ENCODE peak calls at places on chromosomes 7 and 10, in ten cellular contexts. S is lower leg skin, K is H54, F is IMR-90, V is GM12891, N is A549, Z is heart left ventricle, Y is esophagus squamous epithelium, H is uterus, Q is gastrocnemius medialis. M is an unnamed sample.
A peak's percentile ranks its signal among the peaks of the same experiment; 100 is the strongest.

GRCh38 chr7:127819975-127820778 is 168.2 kb downstream of the SND1 start:
- DNase-seq in S (no peak), K (peak; percentile 12), F (peak; percentile 70), V (no peak), N (no peak), Z (no peak), Y (no peak), H (no peak), Q (no peak), M (no peak)

GRCh38 chr7:136086712-136087111 is 109.6 kb upstream of the MTPN start:
- DNase-seq in S (no peak), K (peak; percentile 68), F (peak; percentile 85), V (no peak), N (peak; percentile 76), Z (peak; percentile 65), Y (no peak), H (peak; percentile 65), Q (peak; percentile 35), M (no peak)

GRCh38 chr7:111329367-111330234 is 232.7 kb downstream of the IMMP2L start:
- DNase-seq in S (no peak), K (no peak), F (peak; percentile 33), V (no peak), N (peak; percentile 12), Z (no peak), Y (no peak), H (no peak), Q (no peak), M (no peak)

GRCh38 chr7:54541941-54542618 is at the start of gene VSTM2A:
- DNase-seq in S (no peak), K (no peak), F (no peak), V (no peak), N (no peak), Z (no peak), Y (no peak), H (no peak), Q (no peak), M (no peak)

GRCh38 chr7:123916240-123916724 is 8.8 kb upstream of the SPAM1 start:
- DNase-seq in S (no peak), K (no peak), F (peak; percentile 0), V (no peak), N (peak; percentile 23), Z (no peak), Y (no peak), H (no peak), Q (no peak), M (no peak)

GRCh38 chr7:3242398-3242972 is 58.6 kb upstream of the SDK1 start:
- DNase-seq in S (no peak), K (no peak), F (no peak), V (no peak), N (no peak), Z (no peak), Y (no peak), H (no peak), Q (no peak), M (no peak)

GRCh38 chr7:74525881-74526280 is 72.2 kb downstream of the GTF2IRD1 start:
- DNase-seq in S (no peak), K (no peak), F (no peak), V (no peak), N (no peak), Z (no peak), Y (no peak), H (no peak), Q (no peak), M (no peak)

GRCh38 chr10:69124558-69125121 is 662 bp downstream of the VPS26A start:
- DNase-seq in S (peak; percentile 88), K (peak; percentile 45), F (peak; percentile 64), V (peak; percentile 12), N (peak; percentile 51), Z (peak; percentile 63), Y (no peak), H (peak; percentile 26), Q (no peak), M (peak; percentile 18)

GRCh38 chr7:127189074-127189473 is 63.7 kb downstream of the GRM8 start:
- DNase-seq in S (no peak), K (no peak), F (no peak), V (no peak), N (no peak), Z (no peak), Y (no peak), H (no peak), Q (no peak), M (no peak)

GRCh38 chr10:103820101-103821062 is 35.0 kb downstream of the SH3PXD2A start:
- DNase-seq in S (peak; percentile 93), K (no peak), F (peak; percentile 60), V (no peak), N (no peak), Z (peak; percentile 85), Y (no peak), H (peak; percentile 85), Q (peak; percentile 18), M (no peak)

DNA sequence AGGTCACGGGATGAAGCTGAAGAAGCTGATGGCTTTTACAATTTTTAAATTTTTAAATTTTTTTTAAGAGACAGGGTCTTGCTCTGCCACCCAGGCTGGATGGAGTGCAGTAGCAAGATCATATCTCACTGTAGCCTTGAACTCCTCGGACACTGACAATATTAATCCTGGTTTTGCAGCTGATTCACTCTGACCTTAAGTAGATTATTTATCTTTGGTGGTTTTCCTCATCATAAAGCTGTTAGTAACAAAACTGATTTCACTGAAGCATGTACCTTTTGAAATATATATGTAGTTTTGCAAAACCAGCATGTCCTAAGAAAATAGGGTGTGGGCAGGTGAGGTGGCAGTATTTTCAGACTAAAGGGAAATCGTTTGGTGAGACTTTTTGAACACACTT is 56.0 kb downstream of the DYNC2I1 start:
- DNase-seq in S (no peak), K (no peak), F (peak; percentile 27), V (no peak), N (no peak), Z (no peak), Y (no peak), H (no peak), Q (no peak), M (no peak)
- TF ChIP-seq POLR2A in S (no peak), K (no peak), F (no peak), V (no peak), N (no peak), Z (no peak), Y (no peak), H (no peak), Q (no peak), M (no peak)

DNA sequence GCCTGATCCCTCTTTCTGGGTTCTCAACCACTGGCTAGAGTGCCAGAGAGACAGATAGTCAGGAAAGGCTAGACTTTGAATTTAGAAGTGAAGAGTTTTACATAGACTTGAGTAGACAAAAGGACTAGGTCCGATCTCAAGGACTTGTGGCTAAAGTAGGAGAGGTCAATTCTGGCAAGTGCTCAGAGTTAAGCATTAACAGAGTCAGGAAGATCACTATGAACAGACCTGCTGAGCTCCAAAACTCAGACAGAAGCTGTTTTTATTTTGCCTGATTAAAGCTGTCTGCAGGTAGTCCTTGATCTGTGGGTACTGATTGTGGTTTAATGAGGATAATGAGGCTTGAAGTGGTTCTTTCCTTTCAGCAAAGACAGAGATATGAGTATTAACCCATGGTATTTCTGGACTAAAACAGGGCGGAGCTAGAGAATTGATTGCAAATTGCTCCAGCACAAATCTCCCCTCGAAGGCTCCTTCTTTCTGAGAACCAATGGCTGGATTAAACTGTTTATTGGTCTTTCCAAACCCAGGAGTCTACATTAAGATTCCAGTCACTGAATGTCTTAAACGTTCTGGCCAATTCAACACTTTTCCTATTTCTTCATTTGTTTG is 423.2 kb downstream of the IPMK start:
- DNase-seq in S (no peak), K (no peak), F (no peak), V (no peak), N (no peak), Z (no peak), Y (no peak), H (no peak), Q (no peak), M (no peak)
- TF ChIP-seq POLR2A in S (no peak), K (no peak), F (no peak), V (no peak), N (no peak), Z (no peak), Y (no peak), H (no peak), Q (no peak), M (no peak)

GRCh38 chr7:100889761-100890639 is 485 bp upstream of the UFSP1 start:
- DNase-seq in S (peak; percentile 98), K (peak; percentile 96), F (peak; percentile 90), V (peak; percentile 99), N (peak; percentile 93), Z (peak; percentile 96), Y (peak; percentile 73), H (peak; percentile 92), Q (peak; percentile 92), M (peak; percentile 99)
- TF ChIP-seq POLR2A in S (no peak), K (peak; percentile 71), F (peak; percentile 8), V (no peak), N (peak; percentile 74), Z (peak; percentile 61), Y (no peak), H (peak; percentile 75), Q (peak; percentile 76), M (peak; percentile 36)

GRCh38 chr7:93219877-93220276 is 6.4 kb downstream of the HEPACAM2 start:
- DNase-seq in S (no peak), K (no peak), F (no peak), V (no peak), N (no peak), Z (no peak), Y (no peak), H (no peak), Q (no peak), M (no peak)

GRCh38 chr7:93218997-93219827 is 7.1 kb downstream of the HEPACAM2 start:
- DNase-seq in S (no peak), K (no peak), F (no peak), V (no peak), N (no peak), Z (no peak), Y (no peak), H (no peak), Q (no peak), M (no peak)
- TF ChIP-seq POLR2A in S (no peak), K (no peak), F (no peak), V (no peak), N (no peak), Z (no peak), Y (no peak), H (no peak), Q (no peak), M (no peak)